ENCODE peak calls at places on chromosome 10, in nine cellular contexts. One of them, this sample, is unnamed.

GRCh38 chr10:33094263-33095051 is 136.4 kb upstream of the ITGB1 start:
- DNase-seq in H7: no peak
- DNase-seq in HEK293T: no peak
- DNase-seq in amygdala: no peak
- DNase-seq in ecto neural progenitor cell: no peak
- DNase-seq in central memory CD4-positive, alpha-beta T cell: no peak
- DNase-seq in fibroblast of lung: no peak
- DNase-seq in OCI-M1: no peak
- DNase-seq in tibial artery: no peak
- DNase-seq in this sample: no peak

GRCh38 chr10:47351899-47352815 is 4.0 kb downstream of the RBP3 start:
- DNase-seq in amygdala: no peak
- DNase-seq in OCI-M1: no peak
- DNase-seq in H7: no peak
- DNase-seq in central memory CD4-positive, alpha-beta T cell: no peak
- DNase-seq in HEK293T: no peak
- DNase-seq in tibial artery: no peak
- DNase-seq in ecto neural progenitor cell: no peak
- DNase-seq in fibroblast of lung: no peak
- DNase-seq in this sample: no peak

GRCh38 chr10:89342219-89342966 is 14.6 kb downstream of the IFIT3 start:
- DNase-seq in ecto neural progenitor cell: no peak
- DNase-seq in OCI-M1: peak
- DNase-seq in amygdala: no peak
- DNase-seq in fibroblast of lung: peak
- DNase-seq in HEK293T: no peak
- DNase-seq in H7: no peak
- DNase-seq in central memory CD4-positive, alpha-beta T cell: no peak
- DNase-seq in tibial artery: peak
- DNase-seq in this sample: no peak

GRCh38 chr10:75404335-75405200 is 3.0 kb upstream of the ZNF503 start:
- DNase-seq in amygdala: no peak
- DNase-seq in ecto neural progenitor cell: peak
- DNase-seq in H7: peak
- DNase-seq in central memory CD4-positive, alpha-beta T cell: no peak
- DNase-seq in HEK293T: no peak
- DNase-seq in OCI-M1: no peak
- DNase-seq in fibroblast of lung: peak
- DNase-seq in tibial artery: no peak
- DNase-seq in this sample: peak

GRCh38 chr10:85674851-85675250 is 691.7 kb downstream of the GRID1 start:
- DNase-seq in central memory CD4-positive, alpha-beta T cell: no peak
- DNase-seq in fibroblast of lung: no peak
- DNase-seq in H7: no peak
- DNase-seq in tibial artery: no peak
- DNase-seq in OCI-M1: no peak
- DNase-seq in HEK293T: no peak
- DNase-seq in amygdala: no peak
- DNase-seq in ecto neural progenitor cell: no peak
- DNase-seq in this sample: no peak

GRCh38 chr10:97081621-97082235 is 104.0 kb downstream of the SLIT1 start:
- DNase-seq in HEK293T: peak
- DNase-seq in H7: peak
- DNase-seq in tibial artery: no peak
- DNase-seq in central memory CD4-positive, alpha-beta T cell: peak
- DNase-seq in OCI-M1: peak
- DNase-seq in ecto neural progenitor cell: peak
- DNase-seq in amygdala: no peak
- DNase-seq in fibroblast of lung: peak
- DNase-seq in this sample: peak

GRCh38 chr10:69797959-69798358 is 3.7 kb upstream of the COL13A1 start:
- DNase-seq in tibial artery: no peak
- DNase-seq in H7: no peak
- DNase-seq in fibroblast of lung: no peak
- DNase-seq in OCI-M1: no peak
- DNase-seq in ecto neural progenitor cell: no peak
- DNase-seq in HEK293T: no peak
- DNase-seq in amygdala: no peak
- DNase-seq in central memory CD4-positive, alpha-beta T cell: no peak
- DNase-seq in this sample: no peak

GRCh38 chr10:1643911-1644810 is 93.2 kb downstream of the ADARB2 start:
- DNase-seq in tibial artery: no peak
- DNase-seq in H7: no peak
- DNase-seq in HEK293T: no peak
- DNase-seq in central memory CD4-positive, alpha-beta T cell: no peak
- DNase-seq in ecto neural progenitor cell: peak
- DNase-seq in OCI-M1: no peak
- DNase-seq in fibroblast of lung: no peak
- DNase-seq in amygdala: no peak
- DNase-seq in this sample: no peak

GRCh38 chr10:95305606-95306385 is 15.0 kb upstream of the PDLIM1 start:
- DNase-seq in H7: no peak
- DNase-seq in amygdala: no peak
- DNase-seq in central memory CD4-positive, alpha-beta T cell: no peak
- DNase-seq in OCI-M1: no peak
- DNase-seq in ecto neural progenitor cell: no peak
- DNase-seq in HEK293T: no peak
- DNase-seq in fibroblast of lung: no peak
- DNase-seq in tibial artery: no peak
- DNase-seq in this sample: peak

GRCh38 chr10:126504051-126504760 is 115.9 kb upstream of the ADAM12 start:
- DNase-seq in HEK293T: peak
- DNase-seq in tibial artery: no peak
- DNase-seq in OCI-M1: peak
- DNase-seq in fibroblast of lung: peak
- DNase-seq in H7: peak
- DNase-seq in central memory CD4-positive, alpha-beta T cell: peak
- DNase-seq in ecto neural progenitor cell: peak
- DNase-seq in amygdala: no peak
- DNase-seq in this sample: peak

GRCh38 chr10:47453435-47454293 is 30.3 kb downstream of the ANXA8 start:
- DNase-seq in central memory CD4-positive, alpha-beta T cell: no peak
- DNase-seq in amygdala: no peak
- DNase-seq in fibroblast of lung: no peak
- DNase-seq in H7: peak
- DNase-seq in tibial artery: no peak
- DNase-seq in ecto neural progenitor cell: peak
- DNase-seq in OCI-M1: no peak
- DNase-seq in HEK293T: no peak
- DNase-seq in this sample: no peak

GRCh38 chr10:28254290-28254985 is 48.4 kb downstream of the MPP7 start:
- DNase-seq in H7: no peak
- DNase-seq in tibial artery: peak
- DNase-seq in OCI-M1: no peak
- DNase-seq in HEK293T: peak
- DNase-seq in ecto neural progenitor cell: no peak
- DNase-seq in fibroblast of lung: peak
- DNase-seq in amygdala: no peak
- DNase-seq in central memory CD4-positive, alpha-beta T cell: no peak
- DNase-seq in this sample: peak

GRCh38 chr10:112952282-112952991 is 2.4 kb downstream of the TCF7L2 start:
- DNase-seq in central memory CD4-positive, alpha-beta T cell: no peak
- DNase-seq in amygdala: no peak
- DNase-seq in fibroblast of lung: peak
- DNase-seq in tibial artery: no peak
- DNase-seq in H7: peak
- DNase-seq in HEK293T: no peak
- DNase-seq in OCI-M1: no peak
- DNase-seq in ecto neural progenitor cell: peak
- DNase-seq in this sample: no peak

GRCh38 chr10:62501547-62501946 is 127.4 kb downstream of the ZNF365 start:
- DNase-seq in H7: no peak
- DNase-seq in OCI-M1: peak
- DNase-seq in amygdala: no peak
- DNase-seq in HEK293T: no peak
- DNase-seq in ecto neural progenitor cell: no peak
- DNase-seq in fibroblast of lung: peak
- DNase-seq in central memory CD4-positive, alpha-beta T cell: no peak
- DNase-seq in tibial artery: no peak
- DNase-seq in this sample: no peak